ENCODE peak calls at places on chromosome 16, in six cellular contexts. F is H1, W is SK-N-SH, Y is K562, I is HepG2, E is GM12878. L is an unnamed sample.

GRCh38 chr16:19972111-19972510 is 87.5 kb upstream of the GPRC5B start:
- DNase-seq in Y (no peak), I (no peak), E (no peak), W (no peak), F (no peak), L (no peak)

GRCh38 chr16:64830653-64831052 is 291.2 kb downstream of the CDH11 start:
- DNase-seq in W (no peak), I (no peak), E (no peak), F (no peak), Y (no peak), L (no peak)

GRCh38 chr16:85473909-85474640 is 139.0 kb upstream of the GSE1 start:
- DNase-seq in W (peak; percentile 81), I (no peak), F (no peak), E (no peak), Y (peak; percentile 37), L (no peak)

GRCh38 chr16:11194913-11195312 is 61.1 kb downstream of the SOCS1 start:
- DNase-seq in F (no peak), E (no peak), W (no peak), I (no peak), Y (no peak), L (no peak)

GRCh38 chr16:87541004-87541881 is 48.4 kb upstream of the ZCCHC14 start:
- DNase-seq in F (no peak), I (no peak), E (no peak), W (peak; percentile 51), Y (no peak), L (no peak)

GRCh38 chr16:85491798-85492616 is 121.1 kb upstream of the GSE1 start:
- DNase-seq in W (no peak), Y (no peak), E (no peak), I (peak; percentile 58), F (no peak), L (no peak)

GRCh38 chr16:80144191-80144590 is 396.6 kb upstream of the DYNLRB2 start:
- DNase-seq in Y (no peak), W (no peak), I (no peak), F (no peak), E (peak; percentile 72), L (no peak)

GRCh38 chr16:73093146-73094144 is 45.5 kb upstream of the ZFHX3 start:
- DNase-seq in F (no peak), E (no peak), Y (no peak), I (no peak), W (peak; percentile 35), L (no peak)

GRCh38 chr16:54107803-54108202 is 178.8 kb downstream of the IRX3 start:
- DNase-seq in Y (no peak), F (no peak), E (no peak), I (no peak), W (no peak), L (no peak)

DNA sequence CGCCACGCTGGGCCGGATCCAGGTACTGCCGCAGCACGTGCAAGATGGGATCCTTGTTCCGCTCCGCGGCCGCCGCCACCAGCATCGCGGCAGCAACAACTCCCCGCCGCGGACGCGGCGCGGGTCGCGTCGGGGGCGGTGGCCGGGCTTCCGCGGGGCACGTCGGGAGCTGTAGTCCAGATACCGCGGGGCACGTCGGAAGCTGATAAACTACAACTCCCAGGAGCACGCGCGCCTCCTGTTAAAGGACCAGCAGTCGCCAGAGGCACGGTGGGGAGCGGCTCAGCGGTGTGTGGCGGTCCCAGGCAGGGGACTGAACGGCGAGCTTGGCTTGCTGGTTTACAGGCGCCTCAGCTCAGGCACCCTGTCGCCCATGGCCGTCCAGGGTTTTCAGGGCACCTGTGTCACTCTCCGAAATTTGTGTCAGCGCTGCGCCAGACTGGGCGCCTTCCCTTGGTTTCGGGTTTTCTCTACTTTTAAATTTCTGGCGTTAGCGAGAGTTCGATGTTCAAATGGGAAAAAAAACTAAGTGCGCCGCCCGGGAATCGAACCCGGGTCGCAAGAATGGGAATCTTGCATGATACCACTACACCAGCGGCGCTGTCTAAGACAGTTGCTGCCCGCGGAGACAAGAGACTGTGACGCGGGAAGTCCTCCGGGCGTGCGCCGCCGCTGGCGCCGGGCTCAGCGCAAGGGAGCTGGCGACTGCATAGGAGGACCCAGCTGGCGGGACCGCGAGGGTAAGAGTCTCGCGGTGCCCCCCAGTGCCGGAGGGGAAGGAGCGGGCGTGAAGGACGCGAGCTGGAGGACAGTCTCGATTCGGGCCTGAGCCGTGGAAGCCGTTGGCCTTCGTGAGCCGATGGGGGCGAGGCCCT is at the start of gene METTL26:
- DNase-seq in W (peak; percentile 94), I (peak; percentile 92), Y (peak; percentile 80), F (no peak), E (peak; percentile 68), L (peak; percentile 96)
- TF ChIP-seq EP300 in W (peak; percentile 1), I (no peak), Y (peak; percentile 69), F (no peak), E (peak; percentile 66), L (no peak)

DNA sequence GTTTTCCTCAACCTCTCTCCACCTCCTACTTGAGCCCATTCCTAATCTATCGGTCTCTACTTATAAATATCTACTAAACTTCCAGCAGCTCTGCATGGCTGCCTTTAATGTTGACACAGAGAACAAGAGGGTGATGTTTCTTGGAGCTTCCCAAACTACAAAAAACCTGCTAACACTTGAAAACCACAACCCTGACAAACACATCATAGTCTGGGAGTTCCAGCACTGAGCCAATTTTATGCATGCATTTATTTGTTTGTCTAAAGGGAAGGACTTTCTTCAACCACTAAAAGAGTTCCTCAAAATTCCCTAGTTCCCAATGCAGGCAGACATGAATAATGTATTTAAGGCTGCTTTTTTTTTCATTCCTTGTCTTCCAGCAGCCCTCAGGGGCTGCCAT is 331.8 kb upstream of the XYLT1 start:
- DNase-seq in I (no peak), F (no peak), E (no peak), Y (no peak), W (no peak), L (no peak)
- TF ChIP-seq RFX5 in I (no peak), F (no peak), E (no peak), Y (no peak), W (no peak), L (no peak)

DNA sequence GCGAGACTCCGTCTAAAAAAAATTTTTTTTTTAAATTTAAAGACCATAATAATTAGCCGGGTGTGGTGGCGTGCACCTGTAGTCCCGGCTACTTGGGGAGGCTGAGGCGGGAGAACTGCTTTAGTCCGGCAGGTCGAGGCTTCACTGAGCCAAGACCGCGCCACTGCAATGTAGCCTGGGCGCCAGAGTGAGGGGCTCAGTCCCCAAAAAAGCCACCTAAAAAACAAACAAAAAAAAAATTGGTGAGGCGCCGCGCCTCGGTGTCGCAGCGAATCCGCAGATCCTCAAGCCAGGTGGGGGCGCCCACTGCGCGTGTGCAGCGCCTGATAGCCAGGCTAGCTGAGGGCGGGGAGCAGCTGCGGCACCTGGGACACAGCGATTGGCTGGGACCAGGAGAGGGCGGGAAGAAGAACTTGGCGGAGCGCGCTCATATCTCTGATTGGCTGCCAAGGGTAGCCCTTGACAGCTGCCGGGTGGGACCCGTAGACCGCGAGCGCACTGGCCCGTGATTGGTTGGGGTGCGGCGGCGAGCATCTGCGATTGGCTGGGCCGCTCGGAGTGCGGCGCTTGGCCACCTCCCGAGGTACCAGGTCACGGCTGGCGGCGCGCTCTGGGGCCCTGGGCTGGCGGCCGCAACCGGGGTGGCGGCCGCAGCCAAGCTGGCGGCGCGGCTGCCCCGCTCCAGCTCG is 9.0 kb upstream of the CLDN9 start:
- DNase-seq in F (peak; percentile 98), E (peak; percentile 97), I (peak; percentile 97), W (peak; percentile 99), Y (peak; percentile 99), L (peak; percentile 100)
- TF ChIP-seq EP300 in F (peak; percentile 36), E (no peak), I (no peak), W (no peak), Y (peak; percentile 18), L (no peak)

GRCh38 chr16:56580391-56581048 is 8.8 kb upstream of the MT3 start:
- DNase-seq in F (no peak), Y (no peak), E (no peak), I (no peak), W (no peak), L (no peak)

GRCh38 chr16:56577300-56577625 is 12.1 kb upstream of the MT3 start:
- DNase-seq in E (no peak), I (no peak), F (no peak), Y (no peak), W (no peak), L (no peak)

GRCh38 chr16:56571525-56571924 is 6.7 kb downstream of the MT4 start:
- DNase-seq in W (no peak), F (no peak), I (no peak), Y (no peak), E (no peak), L (no peak)

GRCh38 chr16:56574625-56575024 is 9.8 kb downstream of the MT4 start:
- DNase-seq in Y (no peak), W (no peak), F (no peak), E (no peak), I (no peak), L (no peak)

GRCh38 chr16:56576585-56577299 is 11.9 kb downstream of the MT4 start:
- DNase-seq in Y (peak; percentile 86), F (peak; percentile 67), W (peak; percentile 63), E (peak; percentile 32), I (peak; percentile 69), L (peak; percentile 72)
- TF ChIP-seq RFX5 in Y (no peak), F (no peak), W (no peak), E (no peak), I (no peak), L (no peak)

DNA sequence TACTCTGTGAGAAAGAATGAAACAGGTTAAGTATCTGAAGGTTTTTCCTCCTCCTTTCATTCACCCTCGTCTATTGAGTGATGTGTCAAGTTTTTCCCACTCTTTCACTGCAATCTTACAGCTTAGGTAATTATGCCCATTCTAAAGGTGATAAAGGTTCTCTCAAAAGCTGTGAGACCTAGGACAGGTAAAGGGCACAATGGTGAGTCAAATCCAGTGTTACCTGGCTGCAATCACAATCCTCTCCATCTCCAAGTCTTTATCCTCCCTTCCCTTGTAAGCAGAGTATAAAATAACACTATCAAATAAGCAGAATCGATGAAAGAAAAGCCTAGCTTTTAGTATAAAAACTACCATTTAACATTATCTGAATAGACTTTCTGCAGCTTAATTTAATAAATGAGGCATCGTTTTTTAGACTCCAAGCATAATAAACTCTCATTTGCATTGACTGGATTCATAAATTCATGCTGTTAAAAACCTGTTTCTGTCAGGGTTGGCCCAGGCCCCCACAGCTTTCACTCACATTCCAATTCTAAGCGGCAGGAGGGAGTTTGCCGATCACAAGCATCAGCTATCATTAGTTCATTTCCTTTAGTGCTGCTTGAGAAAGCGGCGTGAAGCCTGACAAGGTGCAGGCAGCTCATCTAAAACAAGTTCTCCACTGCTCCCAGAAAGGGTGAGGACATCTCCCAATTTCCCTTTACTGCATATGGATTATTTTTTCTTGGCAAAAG is 67.8 kb downstream of the CDH8 start:
- DNase-seq in W (no peak), F (no peak), I (no peak), Y (no peak), E (no peak), L (no peak)
- TF ChIP-seq EP300 in W (no peak), F (no peak), I (no peak), Y (no peak), E (no peak), L (no peak)

GRCh38 chr16:23668873-23669272 is 9.8 kb upstream of the PLK1 start:
- DNase-seq in Y (no peak), I (no peak), E (no peak), W (no peak), F (no peak), L (no peak)

GRCh38 chr16:23668225-23668624 is 10.5 kb upstream of the PLK1 start:
- DNase-seq in E (no peak), I (no peak), F (no peak), Y (no peak), W (no peak), L (no peak)

GRCh38 chr16:23666919-23667659 is 11.6 kb upstream of the PLK1 start:
- DNase-seq in I (no peak), W (no peak), F (no peak), E (no peak), Y (peak; percentile 82), L (no peak)

GRCh38 chr16:23673971-23674614 is 4.6 kb upstream of the PLK1 start:
- DNase-seq in Y (no peak), I (peak; percentile 84), W (no peak), E (no peak), F (no peak), L (no peak)

GRCh38 chr16:23670137-23670776 is 8.4 kb upstream of the PLK1 start:
- DNase-seq in Y (no peak), W (no peak), I (no peak), F (no peak), E (peak; percentile 77), L (no peak)
- TF ChIP-seq RFX5 in Y (no peak), W (no peak), I (no peak), F (no peak), E (no peak), L (no peak)